ENCODE peak calls at places on chromosomes 1 and 21, in seven cellular contexts. P, S, J, U, T, I and A are unnamed samples. For H3K4me1, the result is how much of the 10 kb centered on the place peaks cover.

GRCh38 chr1:151370211-151370911 is 2.1 kb downstream of the SELENBP1 start:
- DNase-seq in P (no peak), S (peak), J (no peak), U (no peak), T (peak), I (peak), A (no peak)

GRCh38 chr1:212964102-212964501 is 13.8 kb downstream of the VASH2 start:
- DNase-seq in P (no peak), S (no peak), J (no peak), U (no peak), T (no peak), I (no peak), A (no peak)

GRCh38 chr1:8350914-8351684 is 33.2 kb downstream of the SLC45A1 start:
- DNase-seq in P (no peak), S (peak), J (no peak), U (no peak), T (no peak), I (peak), A (no peak)

GRCh38 chr1:150236614-150236934 is 662 bp upstream of the ANP32E start:
- DNase-seq in P (no peak), S (no peak), J (no peak), U (no peak), T (no peak), I (peak), A (no peak)

GRCh38 chr1:29083318-29084195 is 40.1 kb downstream of the TMEM200B start:
- DNase-seq in P (no peak), S (no peak), J (no peak), U (no peak), T (no peak), I (no peak), A (no peak)

GRCh38 chr1:89600792-89601191 is 32.1 kb upstream of the LRRC8C start:
- DNase-seq in P (no peak), S (no peak), J (no peak), U (no peak), T (no peak), I (no peak), A (no peak)

GRCh38 chr1:81802601-81803422 is 2.1 kb downstream of the ADGRL2 start:
- DNase-seq in P (no peak), S (peak), J (peak), U (peak), T (peak), I (peak), A (peak)

GRCh38 chr1:207619833-207620572 is 24.9 kb upstream of the CR1L start:
- DNase-seq in P (peak), S (no peak), J (peak), U (no peak), T (no peak), I (peak), A (no peak)

GRCh38 chr1:186626533-186626932 is 53.7 kb downstream of the PTGS2 start:
- DNase-seq in P (no peak), S (no peak), J (no peak), U (no peak), T (no peak), I (no peak), A (no peak)

GRCh38 chr1:161073474-161074121 is 3.9 kb upstream of the ARHGAP30 start:
- DNase-seq in P (no peak), S (no peak), J (no peak), U (no peak), T (no peak), I (no peak), A (no peak)

GRCh38 chr1:51699376-51699775 is 82.5 kb downstream of the OSBPL9 start:
- DNase-seq in P (no peak), S (no peak), J (no peak), U (no peak), T (no peak), I (no peak), A (no peak)

GRCh38 chr1:48859429-48859828 is 82.7 kb upstream of the BEND5 start:
- DNase-seq in P (no peak), S (no peak), J (no peak), U (no peak), T (no peak), I (no peak), A (no peak)

GRCh38 chr1:13513885-13514546 is at the start of gene LRRC38:
- DNase-seq in P (no peak), S (no peak), J (no peak), U (no peak), T (peak), I (no peak), A (no peak)

GRCh38 chr21:30104246-30104645 is 62.4 kb downstream of the CLDN17 start:
- DNase-seq in P (no peak), S (no peak), J (no peak), U (no peak), T (no peak), I (no peak), A (no peak)

GRCh38 chr1:201504799-201505504 is 2.0 kb downstream of the CSRP1 start:
- DNase-seq in P (no peak), S (no peak), J (no peak), U (no peak), T (no peak), I (no peak), A (no peak)

GRCh38 chr1:147225193-147225730 is at the start of gene FMO5:
- DNase-seq in P (no peak), S (peak), J (peak), U (peak), T (peak), I (peak), A (peak)

GRCh38 chr1:203581841-203582240 is 44.8 kb upstream of the ATP2B4 start:
- DNase-seq in P (no peak), S (no peak), J (no peak), U (no peak), T (no peak), I (no peak), A (no peak)

GRCh38 chr1:25030674-25031589 is 100.9 kb upstream of the RUNX3 start:
- DNase-seq in P (no peak), S (no peak), J (no peak), U (no peak), T (no peak), I (no peak), A (peak)

GRCh38 chr1:173601588-173601987 is 1.3 kb downstream of the SLC9C2 start:
- DNase-seq in P (no peak), S (no peak), J (no peak), U (no peak), T (no peak), I (no peak), A (no peak)

GRCh38 chr1:91273875-91274274 is 130.8 kb downstream of the HFM1 start:
- DNase-seq in P (no peak), S (no peak), J (no peak), U (no peak), T (no peak), I (no peak), A (no peak)

GRCh38 chr1:179754031-179754624 is 11.0 kb downstream of the FAM163A start:
- DNase-seq in P (no peak), S (no peak), J (no peak), U (no peak), T (no peak), I (no peak), A (no peak)

GRCh38 chr1:17630048-17630830 is 90.7 kb downstream of the ARHGEF10L start:
- DNase-seq in P (no peak), S (peak), J (no peak), U (no peak), T (peak), I (no peak), A (peak)

GRCh38 chr1:160064164-160064563 is 5.8 kb downstream of the KCNJ10 start:
- DNase-seq in P (no peak), S (no peak), J (no peak), U (no peak), T (no peak), I (no peak), A (no peak)

GRCh38 chr1:59105548-59106507 is 191.1 kb upstream of the FGGY start:
- DNase-seq in P (no peak), S (peak), J (no peak), U (no peak), T (peak), I (no peak), A (no peak)

GRCh38 chr1:228515200-228515834 is 28.1 kb downstream of the RNF187 start:
- DNase-seq in P (peak), S (no peak), J (peak), U (no peak), T (no peak), I (no peak), A (no peak)

GRCh38 chr1:154157520-154158306 is 2.8 kb upstream of the NUP210L start:
- DNase-seq in P (no peak), S (no peak), J (peak), U (no peak), T (no peak), I (no peak), A (no peak)

GRCh38 chr21:33402011-33402979 is 918 bp upstream of the IFNGR2 start:
- DNase-seq in P (no peak), S (peak), J (no peak), U (peak), T (peak), I (peak), A (peak)

GRCh38 chr1:173175514-173176146 is 31.5 kb downstream of the TNFSF4 start:
- DNase-seq in P (no peak), S (no peak), J (no peak), U (no peak), T (no peak), I (no peak), A (no peak)

GRCh38 chr1:29459551-29459945 is 223.2 kb downstream of the PTPRU start:
- DNase-seq in P (no peak), S (no peak), J (no peak), U (no peak), T (no peak), I (no peak), A (no peak)

GRCh38 chr1:180945151-180945550 is 32.5 kb downstream of the KIAA1614 start:
- DNase-seq in P (no peak), S (no peak), J (no peak), U (no peak), T (no peak), I (no peak), A (no peak)

GRCh38 chr1:23010734-23011449 is 4.8 kb downstream of the TEX46 start:
- DNase-seq in P (peak), S (no peak), J (peak), U (no peak), T (no peak), I (no peak), A (no peak)

GRCh38 chr1:204128964-204129896 is 22.6 kb downstream of the ETNK2 start:
- DNase-seq in P (no peak), S (peak), J (peak), U (peak), T (peak), I (peak), A (peak)

GRCh38 chr1:53400761-53401379 is 58.3 kb upstream of the DMRTB1 start:
- DNase-seq in P (no peak), S (no peak), J (no peak), U (no peak), T (no peak), I (peak), A (no peak)

DNA sequence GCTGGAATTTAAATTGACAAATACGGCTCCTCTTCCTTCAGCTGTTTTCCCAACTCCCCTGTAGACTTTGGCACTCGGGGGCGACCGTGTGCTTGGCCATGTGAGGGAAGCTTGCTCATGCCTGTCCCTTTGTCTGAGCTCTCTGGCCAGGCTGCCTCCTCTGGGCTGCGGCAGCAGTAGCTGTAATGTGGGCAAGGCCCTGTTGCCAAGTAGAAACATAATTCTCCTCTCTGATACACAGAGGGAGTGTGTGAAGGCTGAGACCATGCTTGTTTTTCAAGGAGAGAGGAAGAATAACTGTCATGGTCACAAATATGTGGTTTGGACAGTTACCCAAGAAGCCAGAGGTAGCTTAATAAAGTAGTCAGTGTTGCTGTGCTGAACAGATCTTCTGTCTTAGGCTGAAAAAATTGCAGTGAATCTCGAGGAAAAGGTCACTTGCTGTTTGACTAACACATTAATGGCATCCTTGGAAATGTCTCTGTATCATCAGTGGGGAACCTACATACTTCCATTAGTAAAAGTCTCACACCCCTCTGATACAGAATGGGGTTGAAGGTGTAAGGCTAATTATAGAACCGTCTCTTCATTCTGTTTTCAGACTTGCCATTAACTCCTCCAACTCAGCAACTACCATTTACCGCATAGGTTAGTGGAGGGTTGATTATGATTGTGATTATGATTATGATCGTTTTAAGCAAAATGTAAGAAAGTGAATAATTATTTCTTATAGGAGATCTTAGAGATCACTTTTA is 94.6 kb downstream of the TGFB2 start:
- DNase-seq in P (no peak), S (no peak), J (peak), U (no peak), T (no peak), I (no peak), A (peak)
- H3K27ac ChIP-seq in P (no peak), S (no peak), J (peak), U (no peak), T (no peak), I (no peak), A (no peak)

GRCh38 chr1:155526356-155526755 is 36.2 kb downstream of the ASH1L start:
- DNase-seq in P (no peak), S (no peak), J (no peak), U (no peak), T (no peak), I (no peak), A (no peak)

GRCh38 chr1:155527672-155528071 is 34.9 kb downstream of the ASH1L start:
- DNase-seq in P (no peak), S (no peak), J (no peak), U (no peak), T (no peak), I (no peak), A (no peak)

GRCh38 chr1:155529929-155530328 is 32.7 kb downstream of the ASH1L start:
- DNase-seq in P (no peak), S (no peak), J (no peak), U (no peak), T (no peak), I (no peak), A (no peak)

GRCh38 chr1:155529109-155529508 is 33.5 kb downstream of the ASH1L start:
- DNase-seq in P (no peak), S (no peak), J (no peak), U (no peak), T (no peak), I (no peak), A (no peak)

DNA sequence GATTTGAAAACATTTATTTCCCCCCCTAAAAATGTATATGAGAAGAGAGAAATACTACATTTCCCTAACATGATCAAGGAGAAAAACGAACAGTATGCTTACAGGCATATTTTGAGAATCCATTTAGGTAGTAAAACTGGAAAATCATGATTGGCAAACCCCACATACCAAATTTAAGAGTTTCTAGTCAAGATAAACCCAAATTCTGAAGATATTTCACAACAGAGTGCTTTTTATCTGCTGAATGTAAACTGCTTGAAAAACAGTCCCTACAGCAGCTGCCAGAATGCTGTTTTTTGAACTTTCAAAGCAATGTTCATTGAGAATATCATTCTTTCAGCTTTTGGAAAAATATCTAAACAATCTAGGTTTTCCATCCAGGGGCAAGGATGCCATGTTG is 31.0 kb downstream of the ASH1L start:
- DNase-seq in P (no peak), S (no peak), J (no peak), U (no peak), T (no peak), I (no peak), A (no peak)
- H3K4me1 ChIP-seq in P (under half), S (under half), J (under half), U (under half), T (half or more), I (under half), A (under half)

GRCh38 chr1:21520899-21521716 is 11.9 kb downstream of the ALPL start:
- DNase-seq in P (no peak), S (no peak), J (no peak), U (no peak), T (no peak), I (no peak), A (no peak)

GRCh38 chr1:21514245-21514644 is 5.0 kb downstream of the ALPL start:
- DNase-seq in P (no peak), S (no peak), J (no peak), U (no peak), T (no peak), I (no peak), A (no peak)

GRCh38 chr1:21517161-21517589 is 8.0 kb downstream of the ALPL start:
- DNase-seq in P (no peak), S (no peak), J (no peak), U (no peak), T (no peak), I (no peak), A (no peak)

GRCh38 chr1:21518774-21519455 is 9.7 kb downstream of the ALPL start:
- DNase-seq in P (no peak), S (no peak), J (no peak), U (no peak), T (no peak), I (no peak), A (no peak)

GRCh38 chr1:21517660-21518480 is 8.6 kb downstream of the ALPL start:
- DNase-seq in P (no peak), S (no peak), J (no peak), U (no peak), T (no peak), I (no peak), A (no peak)
- H3K27ac ChIP-seq in P (no peak), S (no peak), J (no peak), U (peak), T (no peak), I (no peak), A (peak)

DNA sequence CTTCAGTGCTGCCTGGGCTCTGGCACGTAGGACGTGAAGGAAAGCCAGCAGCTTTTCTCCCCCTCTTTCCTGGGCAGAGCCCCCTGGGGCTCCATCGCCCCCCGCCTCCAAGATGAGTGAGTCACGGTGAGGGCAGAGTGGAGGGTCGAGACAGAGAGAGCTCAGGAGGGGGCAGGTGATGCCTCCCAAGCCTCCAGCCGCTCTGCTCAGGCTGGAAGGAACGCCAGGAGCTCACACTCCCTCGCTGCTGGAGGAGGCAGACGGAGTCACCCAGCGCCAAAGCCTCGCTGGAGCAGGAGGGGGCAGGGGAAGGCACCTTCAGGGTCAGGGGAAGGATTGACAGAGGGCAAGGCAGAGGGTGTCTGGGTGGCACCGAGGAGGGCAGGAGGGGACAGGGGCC is 119.5 kb downstream of the CASZ1 start:
- DNase-seq in P (no peak), S (no peak), J (no peak), U (no peak), T (no peak), I (no peak), A (no peak)
- H3K4me1 ChIP-seq in P (under half), S (under half), J (under half), U (half or more), T (half or more), I (under half), A (under half)

DNA sequence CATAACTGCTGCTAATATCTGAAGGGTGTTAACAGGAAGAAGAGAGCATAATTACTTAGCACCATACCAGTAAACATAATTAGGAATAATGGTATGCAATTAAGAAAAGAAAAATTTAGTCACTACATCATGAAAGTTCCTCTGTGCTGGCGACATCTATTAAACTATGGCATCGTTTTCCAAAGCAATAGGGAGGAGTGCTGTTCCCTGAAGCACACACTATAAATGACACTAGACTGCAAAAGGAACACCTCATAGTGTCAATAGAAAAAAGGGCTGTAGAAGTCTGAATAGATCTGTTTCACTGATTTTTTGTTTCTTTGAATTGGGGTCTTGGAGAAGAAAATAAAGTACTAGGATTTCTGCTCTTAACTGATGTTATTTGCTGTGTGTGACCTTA is 773.6 kb upstream of the B3GALT2 start:
- DNase-seq in P (no peak), S (no peak), J (no peak), U (no peak), T (no peak), I (no peak), A (no peak)
- H3K27ac ChIP-seq in P (no peak), S (no peak), J (no peak), U (no peak), T (peak), I (no peak), A (no peak)

GRCh38 chr1:109527098-109527811 is 12.4 kb upstream of the GPR61 start:
- DNase-seq in P (no peak), S (no peak), J (no peak), U (no peak), T (no peak), I (no peak), A (no peak)
- H3K4me1 ChIP-seq in P (under half), S (under half), J (under half), U (under half), T (under half), I (under half), A (under half)